ENCODE peak calls at places on chromosomes 3 and 15, in five cellular contexts. B is aorta, Y is A549, A is WERI-Rb-1, Z is brain microvascular endothelial cell. T is an unnamed sample.

GRCh38 chr3:52392216-52392930 is 52.5 kb downstream of the SEMA3G start:
- DNase-seq in B (no peak), Y (no peak), A (no peak), Z (no peak), T (no peak)

GRCh38 chr3:169659858-169660614 is 3.5 kb downstream of the MECOM start:
- DNase-seq in B (peak), Y (no peak), A (no peak), Z (no peak), T (no peak)

GRCh38 chr15:100572362-100572983 is 29.5 kb downstream of the LINS1 start:
- DNase-seq in B (no peak), Y (peak), A (no peak), Z (no peak), T (peak)

GRCh38 chr15:31434418-31435255 is 108.0 kb downstream of the KLF13 start:
- DNase-seq in B (peak), Y (no peak), A (no peak), Z (peak), T (peak)

GRCh38 chr3:74067296-74067695 is 442.6 kb upstream of the PDZRN3 start:
- DNase-seq in B (no peak), Y (no peak), A (peak), Z (no peak), T (no peak)

GRCh38 chr15:86590461-86590860 is 510.8 kb downstream of the AGBL1 start:
- DNase-seq in B (no peak), Y (no peak), A (no peak), Z (no peak), T (no peak)

GRCh38 chr3:66224220-66224619 is 3.4 kb downstream of the SLC25A26 start:
- DNase-seq in B (no peak), Y (no peak), A (no peak), Z (no peak), T (no peak)

GRCh38 chr15:95760508-95760907 is 570.0 kb upstream of the NR2F2 start:
- DNase-seq in B (no peak), Y (no peak), A (peak), Z (no peak), T (no peak)

GRCh38 chr3:188595890-188596376 is 442.0 kb downstream of the LPP start:
- DNase-seq in B (no peak), Y (no peak), A (no peak), Z (no peak), T (peak)

GRCh38 chr3:7964899-7965298 is 536.7 kb upstream of the LMCD1 start:
- DNase-seq in B (no peak), Y (no peak), A (no peak), Z (no peak), T (no peak)

GRCh38 chr3:184240384-184241140 is 8.2 kb downstream of the ALG3 start:
- DNase-seq in B (peak), Y (no peak), A (no peak), Z (no peak), T (no peak)

GRCh38 chr15:90099072-90099867 is 3.0 kb downstream of the IDH2 start:
- DNase-seq in B (no peak), Y (no peak), A (no peak), Z (no peak), T (no peak)

GRCh38 chr15:79311901-79312553 is 1.1 kb downstream of the TMED3 start:
- DNase-seq in B (no peak), Y (no peak), A (no peak), Z (no peak), T (no peak)

GRCh38 chr15:64861331-64861730 is 19.6 kb downstream of the PLEKHO2 start:
- DNase-seq in B (peak), Y (no peak), A (no peak), Z (no peak), T (no peak)

GRCh38 chr15:77675806-77676415 is 43.2 kb upstream of the LINGO1 start:
- DNase-seq in B (no peak), Y (no peak), A (no peak), Z (no peak), T (no peak)

GRCh38 chr15:55277116-55277564 is 12.5 kb downstream of the RAB27A start:
- DNase-seq in B (no peak), Y (no peak), A (no peak), Z (no peak), T (no peak)

GRCh38 chr15:78542647-78543046 is 2.4 kb downstream of the PSMA4 start:
- DNase-seq in B (no peak), Y (no peak), A (no peak), Z (no peak), T (no peak)

GRCh38 chr3:172390792-172391191 is 57.5 kb downstream of the GHSR start:
- DNase-seq in B (no peak), Y (no peak), A (no peak), Z (no peak), T (no peak)
- H3K27ac ChIP-seq in B (no peak), Y (no peak), A (no peak), Z (no peak), T (no peak)

GRCh38 chr3:185555101-185555501 is 2.7 kb upstream of the LIPH start:
- DNase-seq in B (no peak), Y (no peak), A (no peak), Z (peak), T (no peak)

GRCh38 chr3:185549111-185549510 is 3.3 kb downstream of the LIPH start:
- DNase-seq in B (no peak), Y (peak), A (no peak), Z (peak), T (peak)

GRCh38 chr3:185552358-185552877 is at the start of gene LIPH:
- DNase-seq in B (no peak), Y (peak), A (peak), Z (peak), T (no peak)

DNA sequence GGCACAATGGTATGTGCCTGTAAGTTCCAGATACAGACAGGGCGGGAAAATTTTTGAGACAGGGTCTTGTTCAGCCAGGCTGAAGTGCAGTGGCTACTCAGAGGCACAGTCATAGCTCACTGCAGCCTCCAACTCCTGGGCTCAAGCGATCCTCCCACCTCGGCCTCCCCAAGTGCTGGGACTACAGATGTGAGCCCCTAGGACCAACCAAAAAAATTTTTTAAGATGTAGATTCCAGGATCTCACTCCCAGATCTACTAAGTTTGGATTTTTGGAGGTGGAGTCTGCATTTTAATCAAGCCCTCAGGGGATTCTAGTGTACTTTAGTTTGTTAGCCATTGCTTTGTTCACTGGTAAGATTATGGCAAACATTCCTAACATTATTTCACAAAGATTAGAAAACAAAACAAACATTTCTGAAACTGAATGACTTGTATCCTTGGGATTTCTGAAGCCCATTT is 2.7 kb downstream of the LIPH start:
- DNase-seq in B (no peak), Y (no peak), A (no peak), Z (no peak), T (no peak)
- H3K27ac ChIP-seq in B (no peak), Y (peak), A (no peak), Z (peak), T (peak)

DNA sequence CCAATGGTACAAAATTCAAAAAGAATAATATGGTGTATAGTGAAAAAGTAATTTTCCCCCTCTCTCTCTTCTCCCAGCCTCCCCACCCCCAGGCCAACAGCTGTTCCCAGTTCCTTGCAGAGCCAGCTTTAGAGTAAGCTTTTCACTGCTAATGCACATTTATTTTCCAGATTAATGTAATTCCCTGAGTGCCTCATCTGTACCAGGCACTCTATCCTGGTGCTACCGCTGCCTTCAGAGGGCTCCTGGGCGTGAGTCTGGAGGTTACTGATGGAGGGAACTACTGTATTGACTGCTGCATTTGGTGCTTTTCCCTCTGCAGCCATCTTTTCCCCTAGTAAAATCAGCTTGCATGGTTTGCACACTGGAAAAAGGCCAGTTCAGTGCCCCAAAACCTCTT is 8.6 kb upstream of the USP3 start:
- DNase-seq in B (no peak), Y (no peak), A (peak), Z (no peak), T (no peak)
- H3K27ac ChIP-seq in B (no peak), Y (peak), A (peak), Z (no peak), T (no peak)

GRCh38 chr15:34808016-34808415 is 12.7 kb upstream of the ACTC1 start:
- DNase-seq in B (no peak), Y (no peak), A (no peak), Z (peak), T (no peak)
- H3K27ac ChIP-seq in B (no peak), Y (peak), A (no peak), Z (no peak), T (no peak)